ENCODE peak calls at places on chromosome 6, in six cellular contexts. X, H, L, A, I and P are unnamed samples. For H3K9me3, the result is how much of the 10 kb centered on the place peaks cover.

GRCh38 chr6:39923394-39923793 is 10.9 kb downstream of the MOCS1 start:
- DNase-seq in X (no peak), H (no peak), L (peak), A (no peak), I (no peak), P (no peak)

GRCh38 chr6:116410945-116411623 is 40.3 kb downstream of the DSE start:
- DNase-seq in X (no peak), H (no peak), L (no peak), A (no peak), I (no peak), P (no peak)

GRCh38 chr6:109467696-109468095 is 12.1 kb upstream of the MICAL1 start:
- DNase-seq in X (no peak), H (no peak), L (no peak), A (no peak), I (no peak), P (no peak)

GRCh38 chr6:52497652-52498408 is 77.7 kb downstream of the EFHC1 start:
- DNase-seq in X (peak), H (no peak), L (no peak), A (no peak), I (no peak), P (no peak)

GRCh38 chr6:154624038-154624599 is 109.1 kb upstream of the SCAF8 start:
- DNase-seq in X (no peak), H (no peak), L (no peak), A (no peak), I (no peak), P (no peak)

GRCh38 chr6:165042912-165043311 is 266.5 kb downstream of the C6orf118 start:
- DNase-seq in X (no peak), H (no peak), L (no peak), A (no peak), I (no peak), P (no peak)

GRCh38 chr6:15775741-15776140 is 112.9 kb upstream of the DTNBP1 start:
- DNase-seq in X (no peak), H (no peak), L (no peak), A (no peak), I (no peak), P (no peak)

GRCh38 chr6:38973178-38974057 is 75.2 kb upstream of the GLP1R start:
- DNase-seq in X (peak), H (no peak), L (no peak), A (no peak), I (peak), P (peak)

GRCh38 chr6:123668965-123669591 is 32.3 kb upstream of the TRDN start:
- DNase-seq in X (no peak), H (no peak), L (no peak), A (no peak), I (no peak), P (no peak)

GRCh38 chr6:37688088-37688850 is 9.4 kb downstream of the MDGA1 start:
- DNase-seq in X (peak), H (no peak), L (no peak), A (no peak), I (no peak), P (no peak)

GRCh38 chr6:26089272-26089671 is 2.0 kb downstream of the HFE start:
- DNase-seq in X (no peak), H (no peak), L (no peak), A (no peak), I (no peak), P (no peak)

GRCh38 chr6:151963001-151963400 is 155.5 kb downstream of the ESR1 start:
- DNase-seq in X (no peak), H (no peak), L (no peak), A (no peak), I (no peak), P (no peak)

GRCh38 chr6:151131346-151131745 is 108.4 kb upstream of the AKAP12 start:
- DNase-seq in X (no peak), H (no peak), L (no peak), A (no peak), I (no peak), P (no peak)

GRCh38 chr6:109336221-109336955 is 45.9 kb downstream of the CD164 start:
- DNase-seq in X (no peak), H (no peak), L (peak), A (no peak), I (no peak), P (no peak)

GRCh38 chr6:21500314-21500713 is 93.2 kb upstream of the SOX4 start:
- DNase-seq in X (no peak), H (no peak), L (no peak), A (no peak), I (no peak), P (no peak)

GRCh38 chr6:161257778-161258457 is 15.9 kb downstream of the AGPAT4 start:
- DNase-seq in X (no peak), H (no peak), L (no peak), A (no peak), I (no peak), P (peak)

GRCh38 chr6:117637770-117638169 is 35.5 kb upstream of the GOPC start:
- DNase-seq in X (no peak), H (no peak), L (no peak), A (no peak), I (no peak), P (no peak)

GRCh38 chr6:17429381-17430061 is 36.1 kb downstream of the CAP2 start:
- DNase-seq in X (no peak), H (no peak), L (no peak), A (no peak), I (no peak), P (peak)

GRCh38 chr6:28725890-28726348 is 197.9 kb downstream of the TRIM27 start:
- DNase-seq in X (no peak), H (no peak), L (no peak), A (no peak), I (peak), P (no peak)

GRCh38 chr6:30912746-30913520 is 1.1 kb upstream of the VARS2 start:
- DNase-seq in X (no peak), H (no peak), L (no peak), A (no peak), I (no peak), P (no peak)

GRCh38 chr6:166999845-167000253 is 652 bp downstream of the CEP43 start:
- DNase-seq in X (peak), H (no peak), L (no peak), A (no peak), I (no peak), P (no peak)

GRCh38 chr6:5671162-5671561 is 335.6 kb downstream of the NRN1 start:
- DNase-seq in X (no peak), H (no peak), L (no peak), A (no peak), I (no peak), P (no peak)

GRCh38 chr6:43673444-43674063 is 14.0 kb downstream of the MRPS18A start:
- DNase-seq in X (no peak), H (no peak), L (no peak), A (no peak), I (no peak), P (no peak)

DNA sequence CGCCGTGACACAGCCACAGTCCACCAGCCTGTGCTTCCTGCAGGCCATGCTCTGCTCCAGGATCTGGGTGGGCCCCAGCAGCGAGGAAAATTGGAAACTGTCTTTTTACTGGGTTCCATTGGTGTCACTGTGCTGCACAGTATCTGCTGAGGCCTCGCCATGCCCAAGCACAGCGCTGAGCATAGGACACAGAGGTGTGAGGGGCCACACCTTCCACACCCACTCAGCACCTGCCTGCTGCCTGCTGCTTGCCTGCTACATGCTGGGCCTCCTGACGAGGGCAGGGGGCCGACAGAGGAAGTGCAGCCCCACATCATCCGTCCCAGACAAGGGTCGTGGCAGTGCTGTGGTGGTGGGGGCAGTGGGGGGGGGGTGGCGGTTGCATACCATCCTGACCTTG is 173.0 kb upstream of the THBS2 start:
- DNase-seq in X (no peak), H (no peak), L (no peak), A (no peak), I (no peak), P (no peak)
- H3K9me3 ChIP-seq in X (under half), H (under half), L (under half), A (under half), I (under half), P (under half)

DNA sequence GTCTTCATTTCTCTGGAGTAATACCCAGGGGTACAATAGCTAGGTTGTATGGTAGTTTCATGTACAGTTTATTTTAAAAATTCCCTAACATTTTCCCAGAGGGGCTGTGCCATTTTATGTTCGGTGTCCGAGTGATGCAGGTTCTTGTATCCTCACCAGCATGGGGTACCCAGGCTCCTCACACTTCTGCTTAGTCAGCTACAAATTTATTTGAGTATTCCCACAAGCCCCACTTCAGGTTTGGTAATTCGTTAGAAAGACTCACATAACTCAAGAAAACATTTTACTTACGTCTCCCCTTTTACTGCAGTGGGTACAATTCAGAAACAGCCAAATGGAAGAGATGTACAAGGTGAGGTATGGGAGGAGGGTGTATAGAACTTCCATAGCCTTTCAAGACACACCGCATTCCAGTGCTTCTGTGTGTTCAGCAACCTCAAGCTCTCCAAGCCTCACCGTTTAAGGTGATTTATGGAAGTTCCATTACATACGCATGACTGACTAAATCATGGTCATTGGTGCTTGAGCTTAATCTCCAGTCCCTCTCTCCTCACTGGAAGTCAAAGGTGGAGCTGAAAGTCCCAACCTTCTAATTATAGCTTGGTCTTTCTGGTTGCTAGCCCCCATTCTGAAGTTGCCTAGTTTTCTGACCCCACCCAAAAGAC is 18.1 kb downstream of the RIPK1 start:
- DNase-seq in X (no peak), H (no peak), L (no peak), A (no peak), I (no peak), P (no peak)
- H3K9me3 ChIP-seq in X (under half), H (under half), L (under half), A (under half), I (under half), P (under half)

DNA sequence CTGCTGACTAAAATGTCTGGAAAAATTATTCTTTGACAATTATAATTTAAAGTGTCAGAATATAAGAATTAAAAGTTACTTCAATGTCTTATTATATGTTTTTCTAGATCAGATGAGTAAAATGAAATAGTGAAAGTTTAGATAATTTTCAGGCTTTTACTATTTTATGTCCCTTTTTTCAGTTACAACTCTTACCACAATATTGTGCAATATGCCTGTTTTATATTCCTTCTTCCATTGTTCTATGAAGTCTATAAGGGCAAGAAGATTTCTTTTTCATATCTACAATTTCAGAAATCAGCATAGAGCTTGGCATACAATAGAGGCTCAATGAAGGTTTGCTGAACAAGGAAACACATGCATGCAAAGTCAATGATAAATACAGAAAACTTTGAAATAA is 401.2 kb upstream of the HTR1E start:
- DNase-seq in X (no peak), H (no peak), L (no peak), A (no peak), I (no peak), P (no peak)
- H3K9me3 ChIP-seq in X (under half), H (under half), L (under half), A (under half), I (under half), P (under half)

DNA sequence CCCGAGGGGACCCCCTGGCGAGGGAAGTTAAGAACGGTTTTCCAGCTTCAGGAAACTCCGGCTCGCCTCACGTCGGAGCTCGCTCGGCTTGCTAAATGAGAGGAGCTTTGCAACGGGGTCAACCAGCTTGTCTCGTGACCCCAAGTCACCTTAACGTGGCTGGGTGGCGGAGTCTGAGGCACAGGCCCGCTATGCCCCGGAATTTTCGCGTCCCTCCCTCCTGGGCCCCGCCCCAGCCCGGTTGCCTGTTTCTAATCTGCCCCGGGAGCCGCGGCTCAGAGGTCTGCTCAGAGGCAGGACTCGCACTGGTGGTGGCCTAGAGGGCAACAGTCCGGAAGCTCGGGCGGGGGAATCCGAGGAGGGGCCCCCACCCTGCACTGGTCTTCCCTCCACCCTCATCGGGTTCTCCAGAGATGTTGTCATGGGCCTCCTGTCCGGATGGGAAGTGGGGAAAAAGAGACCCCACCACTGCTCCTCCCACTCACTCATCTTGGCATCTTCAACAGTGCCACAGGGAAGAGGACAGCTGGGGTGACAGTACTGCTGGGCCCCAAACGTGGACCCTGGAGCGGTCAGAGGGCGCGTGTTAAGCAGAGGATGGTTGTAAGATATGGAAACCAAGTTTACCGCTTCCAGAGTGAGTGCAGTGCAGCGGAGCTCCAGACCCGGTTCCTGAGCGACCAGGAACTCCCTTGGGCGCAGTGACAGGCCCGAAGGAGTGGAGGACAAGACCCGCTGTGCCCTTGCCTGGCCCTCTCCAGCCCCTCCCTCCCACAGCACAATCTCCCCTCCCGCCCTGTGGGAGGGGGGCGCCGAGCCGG is 3.4 kb downstream of the NR2E1 start:
- DNase-seq in X (no peak), H (no peak), L (no peak), A (no peak), I (no peak), P (no peak)
- H3K9me3 ChIP-seq in X (under half), H (under half), L (under half), A (under half), I (under half), P (under half)

GRCh38 chr6:168390746-168391400 is 50.1 kb upstream of the SMOC2 start:
- DNase-seq in X (no peak), H (no peak), L (peak), A (no peak), I (no peak), P (no peak)
- H3K9me3 ChIP-seq in X (under half), H (under half), L (under half), A (under half), I (under half), P (half or more)

DNA sequence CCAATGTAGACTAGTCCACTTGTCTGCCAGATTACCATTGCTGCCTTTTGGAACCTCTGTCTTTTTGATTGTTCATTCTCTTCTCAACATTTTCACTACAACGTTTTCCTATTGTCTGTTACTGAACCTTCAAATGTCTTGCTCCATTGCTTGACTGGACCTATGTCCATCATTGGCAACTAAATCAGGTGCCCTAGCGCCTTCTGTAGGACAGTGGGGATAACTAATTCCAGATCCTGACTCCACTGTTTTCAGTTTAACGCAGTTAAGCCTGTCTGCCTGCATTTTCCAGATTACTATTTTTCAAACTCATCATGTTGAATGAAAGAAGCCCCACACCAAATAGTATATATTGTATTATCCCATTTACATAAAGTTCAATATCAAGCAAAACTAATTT is 433.6 kb downstream of the RNF144B start:
- DNase-seq in X (no peak), H (no peak), L (no peak), A (no peak), I (no peak), P (no peak)
- H3K9me3 ChIP-seq in X (under half), H (under half), L (under half), A (under half), I (under half), P (under half)

DNA sequence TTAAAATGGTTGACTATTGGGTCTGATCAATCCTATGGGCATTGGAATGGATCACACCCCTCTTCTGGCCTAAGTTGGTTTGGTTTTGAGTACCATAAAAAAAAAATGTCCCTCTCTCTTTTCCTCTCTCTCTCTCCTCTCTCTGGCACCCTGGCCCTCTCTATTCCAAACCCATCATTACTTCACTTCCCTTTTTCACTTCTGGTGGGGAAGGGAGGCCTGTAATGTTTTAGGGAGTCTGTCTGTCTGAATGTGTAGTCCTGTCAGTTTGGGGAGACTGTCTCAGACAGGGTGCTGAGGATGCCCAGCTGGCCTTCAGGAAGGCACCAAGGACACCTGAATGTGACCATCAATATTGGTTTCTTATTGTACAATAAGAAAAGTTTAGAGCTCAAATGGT is 165.8 kb downstream of the CD24 start:
- DNase-seq in X (no peak), H (no peak), L (no peak), A (no peak), I (no peak), P (no peak)
- H3K9me3 ChIP-seq in X (under half), H (under half), L (under half), A (under half), I (under half), P (under half)

GRCh38 chr6:168722397-168722796 is 281.4 kb downstream of the SMOC2 start:
- DNase-seq in X (no peak), H (no peak), L (no peak), A (no peak), I (no peak), P (no peak)

GRCh38 chr6:168721571-168721970 is 280.6 kb downstream of the SMOC2 start:
- DNase-seq in X (no peak), H (no peak), L (no peak), A (peak), I (no peak), P (no peak)

GRCh38 chr6:168717491-168717890 is 276.5 kb downstream of the SMOC2 start:
- DNase-seq in X (no peak), H (no peak), L (no peak), A (peak), I (no peak), P (no peak)

GRCh38 chr6:168718821-168719475 is 278.0 kb downstream of the SMOC2 start:
- DNase-seq in X (no peak), H (no peak), L (no peak), A (peak), I (no peak), P (no peak)

GRCh38 chr6:168719901-168720300 is 278.9 kb downstream of the SMOC2 start:
- DNase-seq in X (no peak), H (no peak), L (no peak), A (peak), I (no peak), P (no peak)
- H3K9me3 ChIP-seq in X (under half), H (under half), L (under half), A (under half), I (under half), P (half or more)